ENCODE peak calls at places on chromosome 16, in seven cellular contexts. U is M059J, M is NCI-H510A, I is HS-5, V is C1 segment of cervical spinal cord, G is stomach, T is colonic mucosa. K is an unnamed sample.
A peak's percentile ranks its signal among the peaks of the same experiment; 100 is the strongest.

GRCh38 chr16:14199624-14200023 is 128.5 kb downstream of the MRTFB start:
- DNase-seq in G (no peak), U (peak; percentile 50), M (no peak), I (no peak), V (no peak), T (no peak), K (peak; percentile 36)

GRCh38 chr16:16162591-16162990 is 60.7 kb downstream of the ABCC6 start:
- DNase-seq in U (no peak), M (no peak), T (no peak), I (no peak), G (no peak), V (no peak), K (no peak)

GRCh38 chr16:52271088-52271487 is 275.9 kb downstream of the TOX3 start:
- DNase-seq in G (no peak), I (no peak), M (no peak), U (no peak), V (no peak), T (no peak), K (no peak)

GRCh38 chr16:546909-547770 is 13.1 kb upstream of the PRR35 start:
- DNase-seq in T (peak; percentile 91), V (peak; percentile 32), U (no peak), G (peak; percentile 78), M (no peak), I (no peak), K (peak; percentile 33)

GRCh38 chr16:57147381-57148191 is 38.3 kb downstream of the PSME3IP1 start:
- DNase-seq in T (no peak), I (no peak), V (peak; percentile 35), U (no peak), M (no peak), G (no peak), K (no peak)

GRCh38 chr16:11198817-11199216 is 57.2 kb downstream of the SOCS1 start:
- DNase-seq in M (no peak), T (peak; percentile 89), I (no peak), G (peak; percentile 56), V (no peak), U (no peak), K (no peak)

GRCh38 chr16:3019594-3020246 is 448 bp upstream of the TNFRSF12A start:
- DNase-seq in U (no peak), I (no peak), M (no peak), V (no peak), T (no peak), G (no peak), K (no peak)

GRCh38 chr16:49014300-49015188 is 267.1 kb downstream of the CBLN1 start:
- DNase-seq in M (no peak), T (no peak), G (no peak), V (no peak), U (no peak), I (no peak), K (no peak)

GRCh38 chr16:76194621-76195015 is 82.6 kb upstream of the CNTNAP4 start:
- DNase-seq in U (peak; percentile 1), M (no peak), I (no peak), G (no peak), T (no peak), V (no peak), K (peak; percentile 3)

GRCh38 chr16:1309888-1310831 is 724 bp downstream of the UBE2I start:
- DNase-seq in U (peak; percentile 39), I (no peak), V (no peak), T (peak; percentile 65), M (no peak), G (peak; percentile 50), K (peak; percentile 58)

GRCh38 chr16:3235856-3236669 is 1.1 kb upstream of the ZNF200 start:
- DNase-seq in G (peak; percentile 40), V (no peak), M (no peak), I (no peak), U (no peak), T (peak; percentile 29), K (peak; percentile 9)

GRCh38 chr16:10971560-10971961 is 27.2 kb downstream of the CLEC16A start:
- DNase-seq in G (no peak), V (no peak), U (peak; percentile 96), T (peak; percentile 46), M (no peak), I (peak; percentile 74), K (peak; percentile 91)

GRCh38 chr16:83995756-83996155 is 27.7 kb downstream of the NECAB2 start:
- DNase-seq in V (peak; percentile 27), G (peak; percentile 57), U (peak; percentile 34), I (no peak), T (peak; percentile 29), M (peak; percentile 40), K (no peak)

GRCh38 chr16:85539084-85539483 is 74.0 kb upstream of the GSE1 start:
- DNase-seq in V (no peak), T (no peak), I (no peak), G (no peak), U (no peak), M (no peak), K (no peak)

K was measured in ELR.